ENCODE peak calls at places on chromosomes 4 and X, in eight cellular contexts. X is activated T-helper 1 cell treated with Interleukin-2 at 50 U/mL for 16 hours; V is fibroblast of the aortic adventitia; G is breast epithelium; Y is T-helper 22 cell; K is fibroblast of the conjunctiva; W is foreskin fibroblast; E is activated naive CD8-positive, alpha-beta T cell treated with anti-CD3 and anti-CD28 coated beads, Interleukin-2, amount 50 U/mL, for 24 hours. O is an unnamed sample.

GRCh38 chr4:102295153-102295862 is 50.0 kb downstream of the SLC39A8 start:
- DNase-seq in E (no peak), W (no peak), V (no peak), X (no peak), G (no peak), Y (no peak), K (no peak), O (no peak)

GRCh38 chr4:125389713-125390112 is 75.0 kb downstream of the FAT4 start:
- DNase-seq in K (peak; percentile 90), W (peak; percentile 87), X (no peak), Y (no peak), G (no peak), E (no peak), V (peak; percentile 96), O (no peak)

GRCh38 chrX:154370300-154370881 is 4.0 kb downstream of the FLNA start:
- DNase-seq in K (no peak), G (no peak), Y (no peak), E (no peak), X (no peak), V (peak; percentile 41), W (no peak), O (no peak)

GRCh38 chr4:110055014-110055768 is 142.5 kb downstream of the EGF start:
- DNase-seq in X (no peak), V (peak; percentile 11), K (no peak), E (no peak), W (no peak), Y (no peak), G (no peak), O (peak; percentile 53)

GRCh38 chrX:42975906-42976305 is 197.9 kb upstream of the PPP1R2C start:
- DNase-seq in X (no peak), Y (no peak), G (no peak), E (no peak), K (no peak), V (no peak), W (no peak), O (no peak)

GRCh38 chr4:105092356-105092755 is 54.3 kb upstream of the TET2 start:
- DNase-seq in Y (no peak), X (no peak), E (no peak), G (no peak), K (peak; percentile 72), W (peak; percentile 62), V (peak; percentile 96), O (no peak)

GRCh38 chrX:7086384-7086783 is 61.1 kb upstream of the STS start:
- DNase-seq in E (no peak), W (no peak), Y (no peak), K (no peak), X (no peak), G (no peak), V (no peak), O (no peak)

GRCh38 chrX:45011131-45011530 is 138.1 kb downstream of the KDM6A start:
- DNase-seq in K (no peak), V (no peak), Y (no peak), E (no peak), X (no peak), W (peak; percentile 30), G (no peak), O (no peak)

GRCh38 chr4:4860803-4861591 is 1.5 kb downstream of the MSX1 start:
- DNase-seq in G (no peak), W (no peak), V (peak; percentile 46), X (no peak), K (no peak), E (no peak), Y (no peak), O (no peak)

GRCh38 chr4:145818001-145818400 is 120.6 kb downstream of the ZNF827 start:
- DNase-seq in Y (no peak), E (no peak), W (no peak), G (no peak), X (no peak), V (no peak), K (no peak), O (no peak)

GRCh38 chr4:48490680-48491513 is 845 bp downstream of the ZAR1 start:
- DNase-seq in V (no peak), G (no peak), Y (no peak), K (no peak), W (no peak), E (no peak), X (no peak), O (no peak)

GRCh38 chr4:56817840-56818491 is 3.5 kb downstream of the SPINK2 start:
- DNase-seq in G (no peak), W (no peak), K (no peak), Y (no peak), V (no peak), X (no peak), E (peak; percentile 54), O (peak; percentile 71)

GRCh38 chr4:8306511-8307021 is 37.0 kb downstream of the HTRA3 start:
- DNase-seq in G (no peak), K (no peak), W (peak; percentile 5), V (no peak), E (no peak), X (no peak), Y (no peak), O (no peak)

GRCh38 chrX:151725338-151725614 is 9.3 kb upstream of the CNGA2 start:
- DNase-seq in K (no peak), W (no peak), X (no peak), V (no peak), Y (no peak), G (no peak), E (no peak), O (no peak)

GRCh38 chrX:24235084-24235710 is 78.7 kb downstream of the SUPT20HL2 start:
- DNase-seq in E (no peak), G (no peak), V (no peak), K (no peak), Y (no peak), X (no peak), W (no peak), O (peak; percentile 28)

GRCh38 chr4:97910005-97910404 is 233.3 kb downstream of the STPG2 start:
- DNase-seq in W (no peak), V (no peak), Y (no peak), K (no peak), X (no peak), E (no peak), G (no peak), O (no peak)

GRCh38 chr4:147088141-147088540 is 142.5 kb upstream of the TTC29 start:
- DNase-seq in X (no peak), G (no peak), E (no peak), W (peak; percentile 12), Y (no peak), K (peak; percentile 34), V (peak; percentile 39), O (no peak)

GRCh38 chr4:77776182-77777134 is 42.7 kb downstream of the CNOT6L start:
- DNase-seq in V (peak; percentile 10), X (no peak), Y (no peak), E (no peak), W (no peak), G (no peak), K (no peak), O (no peak)

GRCh38 chr4:9765091-9765490 is 16.3 kb upstream of the DRD5 start:
- DNase-seq in G (no peak), K (no peak), X (no peak), E (peak; percentile 3), W (no peak), V (peak; percentile 2), Y (no peak), O (peak; percentile 31)

GRCh38 chrX:150473371-150473770 is 95.0 kb upstream of the MTM1 start:
- DNase-seq in W (no peak), E (no peak), X (no peak), K (no peak), V (no peak), G (no peak), Y (no peak), O (no peak)

GRCh38 chr4:122772311-122772710 is 39.8 kb downstream of the BBS12 start:
- DNase-seq in W (peak; percentile 28), X (no peak), V (peak; percentile 46), Y (no peak), E (no peak), K (no peak), G (no peak), O (no peak)

GRCh38 chr4:22363071-22363470 is 152.8 kb downstream of the ADGRA3 start:
- DNase-seq in W (no peak), X (no peak), Y (no peak), V (no peak), E (no peak), K (no peak), G (no peak), O (no peak)

GRCh38 chr4:21921526-21922180 is 26.9 kb downstream of the KCNIP4 start:
- DNase-seq in W (no peak), V (no peak), G (no peak), E (no peak), X (no peak), Y (no peak), K (no peak), O (no peak)

GRCh38 chr4:4423706-4424498 is 37.0 kb downstream of the NSG1 start:
- DNase-seq in W (no peak), Y (no peak), E (no peak), V (no peak), G (no peak), K (no peak), X (no peak), O (no peak)

GRCh38 chr4:10184501-10184938 is 67.9 kb upstream of the WDR1 start:
- DNase-seq in Y (no peak), G (no peak), W (no peak), V (no peak), K (no peak), X (no peak), E (no peak), O (no peak)

GRCh38 chr4:110963621-110964020 is 340.7 kb upstream of the PITX2 start:
- DNase-seq in X (no peak), V (no peak), W (no peak), K (no peak), E (no peak), G (no peak), Y (no peak), O (no peak)

GRCh38 chr4:73311428-73311827 is 52.8 kb upstream of the ANKRD17 start:
- DNase-seq in V (peak; percentile 64), G (no peak), W (peak; percentile 32), Y (no peak), E (no peak), K (no peak), X (no peak), O (no peak)

GRCh38 chrX:109839694-109840358 is 106.8 kb upstream of the ACSL4 start:
- DNase-seq in V (peak; percentile 26), E (peak; percentile 14), G (no peak), X (no peak), K (no peak), Y (no peak), W (no peak), O (no peak)

GRCh38 chrX:24219320-24219719 is 69.8 kb downstream of the ZFX start:
- DNase-seq in K (no peak), E (no peak), X (no peak), V (no peak), Y (no peak), G (no peak), W (no peak), O (no peak)

GRCh38 chrX:123834116-123834515 is 25.7 kb upstream of the XIAP start:
- DNase-seq in V (no peak), Y (no peak), E (no peak), G (no peak), K (no peak), X (no peak), W (no peak), O (no peak)

GRCh38 chr4:123616970-123617392 is 220.4 kb downstream of the SPRY1 start:
- DNase-seq in E (peak; percentile 20), G (peak; percentile 33), V (peak; percentile 44), Y (peak; percentile 29), X (no peak), W (no peak), K (no peak), O (no peak)

GRCh38 chr4:13208558-13209193 is 275.5 kb downstream of the RAB28 start:
- DNase-seq in W (no peak), G (no peak), E (no peak), K (no peak), X (no peak), V (no peak), Y (no peak), O (no peak)

GRCh38 chr4:110087116-110087708 is 111.2 kb downstream of the ELOVL6 start:
- DNase-seq in G (no peak), Y (no peak), K (peak; percentile 74), E (no peak), W (peak; percentile 74), X (no peak), V (peak; percentile 91), O (no peak)

O was measured in GM13976.